ENCODE peak calls at places on chromosomes 13 and 19, in four cellular contexts. O, N, P and D are unnamed samples.

GRCh38 chr13:93655132-93655531 is 428.5 kb downstream of the GPC6 start:
- DNase-seq in O (no peak), N (no peak), P (no peak), D (no peak)

GRCh38 chr19:55643003-55643732 is at the start of gene ZNF581:
- DNase-seq in O (peak; percentile 97), N (no peak), P (peak; percentile 57), D (no peak)

GRCh38 chr19:42113641-42114348 is 18.5 kb downstream of the POU2F2 start:
- DNase-seq in O (peak; percentile 97), N (no peak), P (peak; percentile 33), D (peak; percentile 56)

GRCh38 chr13:73336789-73337188 is 278.0 kb downstream of the KLF5 start:
- DNase-seq in O (no peak), N (no peak), P (peak; percentile 19), D (no peak)

GRCh38 chr13:111491659-111492058 is 171.2 kb downstream of the TEX29 start:
- DNase-seq in O (no peak), N (no peak), P (no peak), D (no peak)

GRCh38 chr19:35756373-35757230 is at the start of gene HSPB6:
- DNase-seq in O (no peak), N (no peak), P (no peak), D (no peak)

GRCh38 chr13:39498471-39499114 is 104.4 kb downstream of the LHFPL6 start:
- DNase-seq in O (no peak), N (no peak), P (no peak), D (no peak)

GRCh38 chr19:19911150-19911549 is 10.4 kb downstream of the ZNF93 start:
- DNase-seq in O (no peak), N (no peak), P (no peak), D (no peak)

GRCh38 chr19:18278521-18279265 is 2.7 kb downstream of the JUND start:
- DNase-seq in O (no peak), N (no peak), P (no peak), D (no peak)

GRCh38 chr19:52464798-52465470 is 11.6 kb downstream of the ZNF578 start:
- DNase-seq in O (peak; percentile 8), N (peak; percentile 57), P (peak; percentile 24), D (peak; percentile 59)

GRCh38 chr19:389246-389934 is 19.6 kb downstream of the C2CD4C start:
- DNase-seq in O (no peak), N (no peak), P (no peak), D (no peak)

GRCh38 chr13:36841411-36841810 is 22.4 kb downstream of the RFXAP start:
- DNase-seq in O (no peak), N (no peak), P (no peak), D (no peak)

GRCh38 chr19:3653865-3654513 is 27.4 kb upstream of the CACTIN start:
- DNase-seq in O (no peak), N (peak; percentile 46), P (no peak), D (no peak)

GRCh38 chr19:54389556-54389955 is 24.8 kb upstream of the LAIR1 start:
- DNase-seq in O (no peak), N (no peak), P (no peak), D (no peak)

GRCh38 chr13:26831336-26831908 is 70.8 kb upstream of the GPR12 start:
- DNase-seq in O (no peak), N (no peak), P (no peak), D (no peak)

GRCh38 chr19:6725513-6726231 is 5.2 kb upstream of the C3 start:
- DNase-seq in O (no peak), N (no peak), P (peak; percentile 88), D (no peak)

GRCh38 chr19:58416631-58417030 is 8.2 kb downstream of the ZNF584 start:
- DNase-seq in O (no peak), N (no peak), P (no peak), D (no peak)

GRCh38 chr19:32416749-32417469 is 11.3 kb downstream of the DPY19L3 start:
- DNase-seq in O (no peak), N (no peak), P (no peak), D (no peak)

GRCh38 chr13:106098778-106099177 is 436.7 kb downstream of the EFNB2 start:
- DNase-seq in O (no peak), N (no peak), P (no peak), D (no peak)

GRCh38 chr19:43956827-43957226 is 5.8 kb downstream of the ZNF221 start:
- DNase-seq in O (no peak), N (no peak), P (no peak), D (no peak)

GRCh38 chr19:29665826-29666633 is 769 bp downstream of the PLEKHF1 start:
- DNase-seq in O (no peak), N (no peak), P (no peak), D (peak; percentile 71)

DNA sequence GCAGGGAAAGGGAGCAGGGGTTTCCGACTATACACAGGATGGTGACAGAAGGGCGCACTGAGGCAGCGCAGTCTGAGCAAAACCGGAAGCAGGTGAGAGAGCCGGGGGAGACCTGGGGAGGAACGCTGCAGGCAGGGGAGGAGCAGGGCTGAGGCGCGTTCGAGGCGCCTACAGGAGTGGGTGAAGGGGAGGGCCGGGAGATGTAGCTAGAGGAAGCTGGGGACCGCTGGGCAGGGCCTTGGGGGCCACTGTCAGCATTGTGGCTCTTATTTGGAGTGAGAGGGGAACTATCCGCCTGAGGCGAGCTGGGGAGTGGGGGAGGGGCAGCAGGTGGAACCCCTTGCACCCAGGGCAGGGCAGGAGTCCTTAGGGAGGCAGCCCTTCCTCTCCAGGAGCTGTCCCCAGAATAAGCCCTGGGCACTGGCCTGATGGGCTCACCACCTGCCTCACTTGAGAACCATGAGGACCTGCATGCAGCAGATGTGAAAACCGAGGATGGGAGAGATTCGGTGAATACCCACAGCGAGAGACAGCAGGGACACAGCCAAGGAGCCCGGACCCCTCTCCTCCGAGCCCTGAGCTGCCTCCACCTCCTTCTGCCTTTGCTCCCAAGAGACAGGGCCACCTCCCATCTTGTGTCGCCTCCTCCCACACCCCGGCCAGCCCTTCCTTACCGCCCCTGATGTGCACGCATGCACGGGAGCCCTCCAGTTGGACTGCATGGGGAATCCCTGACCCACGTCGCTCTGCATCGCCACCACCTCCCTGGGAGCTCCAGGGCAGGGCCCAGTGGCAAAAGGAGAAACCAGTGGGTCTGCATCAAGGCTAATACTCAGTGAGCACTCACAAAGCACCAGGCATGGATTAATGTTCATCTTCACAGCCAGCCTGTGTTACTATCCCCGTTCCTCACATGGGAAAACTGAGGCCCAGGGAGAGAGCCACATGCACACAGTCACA is 10.3 kb downstream of the AKT2 start:
- DNase-seq in O (no peak), N (peak; percentile 49), P (no peak), D (no peak)
- TF ChIP-seq PHF8 in O (no peak), N (no peak), P (no peak), D (no peak)

DNA sequence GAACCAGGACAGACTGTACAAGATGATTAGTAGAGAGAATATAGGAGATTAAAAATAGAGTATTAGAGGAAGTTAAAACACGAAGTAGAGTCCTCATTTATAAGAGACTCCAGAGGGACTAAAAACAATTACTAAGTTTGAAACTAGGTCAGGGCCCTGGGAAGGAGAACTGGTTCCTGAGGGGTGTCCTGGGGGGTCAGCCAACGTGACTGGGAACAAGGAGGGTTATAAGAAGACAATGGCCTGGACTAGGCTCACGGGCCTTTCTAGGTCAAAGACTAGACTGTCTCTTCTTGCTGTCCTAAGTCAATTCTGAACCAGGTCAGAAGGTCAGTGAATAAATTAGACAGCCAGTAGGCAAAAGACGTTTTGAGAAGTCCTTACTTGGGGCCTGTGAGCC is 165.3 kb downstream of the IER2 start:
- DNase-seq in O (no peak), N (no peak), P (no peak), D (no peak)
- TF ChIP-seq PHF8 in O (no peak), N (no peak), P (no peak), D (no peak)

DNA sequence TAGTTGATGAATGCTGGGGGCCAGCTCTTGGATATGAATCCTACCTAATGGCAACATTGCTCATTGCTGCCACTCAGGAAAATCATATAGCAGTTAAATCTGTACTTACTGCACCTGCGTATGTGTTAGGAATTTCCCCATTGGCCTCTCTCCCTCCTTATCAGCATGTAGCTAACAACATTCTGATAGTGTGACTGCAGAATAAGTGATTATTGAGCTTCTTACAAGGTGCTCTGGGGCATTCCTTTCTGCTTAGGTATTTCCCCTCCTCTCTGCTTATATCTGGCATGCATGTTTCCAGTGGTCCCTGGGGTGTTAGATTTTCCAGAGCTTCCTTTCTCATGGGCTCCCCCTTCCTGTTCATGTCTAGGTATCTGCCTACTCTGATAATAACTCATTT is 414.1 kb upstream of the SLITRK1 start:
- DNase-seq in O (no peak), N (no peak), P (no peak), D (no peak)
- TF ChIP-seq PHF8 in O (no peak), N (no peak), P (no peak), D (no peak)

GRCh38 chr19:5247957-5248705 is 92.5 kb downstream of the PTPRS start:
- DNase-seq in O (no peak), N (no peak), P (no peak), D (no peak)
- TF ChIP-seq PHF8 in O (no peak), N (no peak), P (no peak), D (no peak)

DNA sequence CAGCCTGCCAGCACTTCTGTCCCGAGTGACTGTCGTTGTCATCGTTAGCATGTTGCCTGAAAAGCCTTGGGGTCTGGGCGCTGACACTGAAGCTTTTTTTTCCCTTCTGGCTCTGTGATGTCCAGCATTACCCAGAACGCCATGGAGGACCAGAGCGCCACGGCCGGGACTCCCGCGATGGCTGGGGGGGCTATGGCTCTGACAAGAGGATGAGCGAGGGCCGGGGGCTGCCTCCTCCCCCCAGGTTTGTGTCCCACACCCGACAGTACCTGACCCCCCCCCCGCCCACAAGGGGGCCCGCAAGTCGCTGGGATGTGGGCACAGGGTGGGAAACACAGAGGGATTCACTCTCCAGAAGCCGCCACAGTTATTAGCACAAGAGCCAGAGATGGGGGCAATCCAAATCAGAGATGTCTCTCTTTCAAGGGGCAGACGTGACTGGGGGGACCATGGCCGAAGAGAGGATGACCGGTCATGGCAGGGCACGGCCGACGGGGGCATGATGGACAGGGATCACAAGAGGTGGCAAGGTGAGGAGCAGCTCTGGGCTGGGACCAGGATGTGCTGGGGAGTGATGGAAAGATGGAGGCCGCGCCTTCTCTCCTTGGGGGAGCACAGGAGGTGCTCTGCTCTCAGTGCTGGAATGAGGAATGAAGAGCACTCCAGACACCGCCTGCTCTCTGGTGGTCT is 13.2 kb downstream of the MICOS13 start:
- DNase-seq in O (no peak), N (no peak), P (no peak), D (no peak)
- TF ChIP-seq PHF8 in O (no peak), N (no peak), P (no peak), D (no peak)

GRCh38 chr13:43662976-43663375 is 123.8 kb downstream of the ENOX1 start:
- DNase-seq in O (no peak), N (no peak), P (no peak), D (no peak)

GRCh38 chr13:43666403-43666802 is 120.4 kb downstream of the ENOX1 start:
- DNase-seq in O (no peak), N (no peak), P (no peak), D (no peak)

GRCh38 chr13:43665388-43665787 is 121.4 kb downstream of the ENOX1 start:
- DNase-seq in O (no peak), N (no peak), P (no peak), D (no peak)

GRCh38 chr13:43663474-43664090 is 123.2 kb downstream of the ENOX1 start:
- DNase-seq in O (no peak), N (no peak), P (no peak), D (no peak)

DNA sequence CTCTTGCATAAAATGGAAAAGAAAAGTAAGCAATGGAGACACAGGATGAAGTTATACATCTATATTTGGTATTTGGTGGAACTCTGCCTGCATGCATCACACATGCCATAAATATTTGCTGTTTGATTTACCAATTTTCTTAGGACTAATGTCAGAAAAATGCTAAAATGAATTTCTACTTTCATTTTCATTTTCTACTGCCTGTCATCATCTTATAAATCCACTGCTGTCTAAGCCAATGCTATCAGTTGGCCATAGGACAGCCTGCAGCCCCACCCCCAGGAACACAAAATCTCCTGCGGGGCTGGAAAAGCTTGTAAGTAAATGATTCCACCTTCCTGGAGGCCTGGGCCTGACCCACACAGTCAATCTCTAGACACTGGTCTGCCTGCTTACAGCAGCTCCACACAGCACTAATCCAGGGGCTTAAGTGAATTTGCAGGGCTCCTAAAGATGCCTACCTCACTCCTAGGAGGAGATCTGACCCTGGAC is 122.0 kb downstream of the ENOX1 start:
- DNase-seq in O (no peak), N (no peak), P (no peak), D (no peak)
- TF ChIP-seq PHF8 in O (no peak), N (no peak), P (no peak), D (no peak)